ENCODE peak calls at places on chromosomes 3 and 15, in seven cellular contexts. T is mesendoderm, M is trophoblast cell, R is H9, P is IMR-90, F is mesenchymal stem cell, J is neuronal stem cell. B is an unnamed sample.

GRCh38 chr3:141123677-141124410 is 72.7 kb downstream of the SPSB4 start:
- DNase-seq in T (no peak), P (no peak), M (no peak), F (no peak), J (no peak), R (no peak), B (no peak)

GRCh38 chr15:62985768-62986167 is 56.8 kb upstream of the TPM1 start:
- DNase-seq in P (peak; percentile 81), F (peak; percentile 81), T (peak; percentile 63), M (peak; percentile 57), R (no peak), J (no peak), B (no peak)

GRCh38 chr15:40928351-40928974 is 677 bp upstream of the DLL4 start:
- DNase-seq in P (no peak), R (peak; percentile 85), F (no peak), T (peak; percentile 74), M (peak; percentile 39), J (no peak), B (peak; percentile 88)

GRCh38 chr15:85766007-85766831 is 28.5 kb downstream of the KLHL25 start:
- DNase-seq in F (no peak), T (peak; percentile 15), P (no peak), J (no peak), M (no peak), R (no peak), B (no peak)

GRCh38 chr15:98083203-98083910 is 122.9 kb downstream of the ARRDC4 start:
- DNase-seq in P (no peak), M (no peak), T (peak; percentile 17), J (no peak), R (no peak), F (no peak), B (no peak)

GRCh38 chr3:101954946-101955345 is 105.6 kb downstream of the NFKBIZ start:
- DNase-seq in J (no peak), F (no peak), P (no peak), M (no peak), R (no peak), T (no peak), B (no peak)

GRCh38 chr15:26771168-26771916 is 1.5 kb downstream of the GABRB3 start:
- DNase-seq in P (no peak), F (no peak), M (no peak), J (peak; percentile 85), T (peak; percentile 91), R (peak; percentile 86), B (peak; percentile 93)

GRCh38 chr15:54120949-54121463 is 142.8 kb downstream of the UNC13C start:
- DNase-seq in R (no peak), T (no peak), P (no peak), M (no peak), J (no peak), F (no peak), B (no peak)

GRCh38 chr3:195204360-195205166 is 66.4 kb downstream of the XXYLT1 start:
- DNase-seq in T (no peak), R (no peak), P (no peak), M (peak; percentile 58), J (peak; percentile 26), F (peak; percentile 92), B (no peak)

GRCh38 chr3:73229036-73229435 is 167.6 kb downstream of the EBLN2 start:
- DNase-seq in M (no peak), T (no peak), J (no peak), P (no peak), F (no peak), R (no peak), B (no peak)

GRCh38 chr15:70802629-70803028 is 39.3 kb upstream of the UACA start:
- DNase-seq in T (no peak), P (peak; percentile 91), F (peak; percentile 88), M (no peak), R (no peak), J (no peak), B (no peak)

GRCh38 chr15:63833246-63833696 is 477 bp downstream of the HERC1 start:
- DNase-seq in J (peak; percentile 48), T (peak; percentile 60), F (peak; percentile 75), R (peak; percentile 39), M (peak; percentile 51), P (peak; percentile 36), B (peak; percentile 56)

GRCh38 chr3:67790043-67790442 is 135.6 kb upstream of the SUCLG2 start:
- DNase-seq in R (peak; percentile 75), F (peak; percentile 54), P (peak; percentile 52), J (peak; percentile 36), M (peak; percentile 59), T (peak; percentile 76), B (peak; percentile 90)

GRCh38 chr15:84976746-84977345 is 4.8 kb upstream of the PDE8A start:
- DNase-seq in R (no peak), J (no peak), T (no peak), M (no peak), P (no peak), F (no peak), B (no peak)

GRCh38 chr15:99474981-99475753 is 90.6 kb upstream of the MEF2A start:
- DNase-seq in F (peak; percentile 34), T (no peak), M (no peak), J (no peak), R (no peak), P (no peak), B (no peak)

DNA sequence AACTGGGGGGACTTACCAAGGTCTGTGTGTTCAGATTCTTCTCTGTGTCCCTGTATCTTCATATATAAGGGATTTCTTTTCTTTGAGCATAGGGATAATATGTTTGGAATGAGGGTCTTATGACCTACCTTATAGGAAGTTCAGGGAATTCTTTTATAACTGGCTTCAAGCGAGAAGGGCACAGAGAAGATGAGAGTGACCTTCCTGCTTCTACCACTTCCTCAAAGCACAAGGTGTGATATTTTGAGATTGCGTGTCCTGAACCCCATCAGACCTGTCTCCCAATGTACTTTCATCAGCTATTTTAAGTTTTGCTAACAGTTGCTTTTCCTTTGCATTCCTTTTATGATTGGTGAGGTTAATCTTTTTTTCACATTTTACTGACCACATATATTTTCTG is 3.1 kb upstream of the PSMD6 start:
- DNase-seq in T (no peak), P (no peak), J (no peak), F (no peak), R (no peak), M (no peak), B (no peak)
- H4K8ac ChIP-seq in T (no peak overlapping the region), P (no peak overlapping the region), J (no peak overlapping the region), F (no peak overlapping the region), R (no peak overlapping the region), M (no peak overlapping the region), B (no peak overlapping the region)

GRCh38 chr3:12991861-12992281 is 81.4 kb downstream of the IQSEC1 start:
- DNase-seq in M (no peak), J (no peak), T (no peak), R (no peak), P (no peak), F (no peak), B (no peak)
- H4K8ac ChIP-seq in M (peak overlapping the region; percentile 8), J (no peak overlapping the region), T (no peak overlapping the region), R (no peak overlapping the region), P (no peak overlapping the region), F (no peak overlapping the region), B (no peak overlapping the region)

GRCh38 chr15:51833782-51834181 is 4.3 kb downstream of the TMOD3 start:
- DNase-seq in F (no peak), T (no peak), P (peak; percentile 49), J (no peak), M (no peak), R (no peak), B (no peak)
- H4K8ac ChIP-seq in F (no peak overlapping the region), T (no peak overlapping the region), P (no peak overlapping the region), J (no peak overlapping the region), M (no peak overlapping the region), R (no peak overlapping the region), B (no peak overlapping the region)

DNA sequence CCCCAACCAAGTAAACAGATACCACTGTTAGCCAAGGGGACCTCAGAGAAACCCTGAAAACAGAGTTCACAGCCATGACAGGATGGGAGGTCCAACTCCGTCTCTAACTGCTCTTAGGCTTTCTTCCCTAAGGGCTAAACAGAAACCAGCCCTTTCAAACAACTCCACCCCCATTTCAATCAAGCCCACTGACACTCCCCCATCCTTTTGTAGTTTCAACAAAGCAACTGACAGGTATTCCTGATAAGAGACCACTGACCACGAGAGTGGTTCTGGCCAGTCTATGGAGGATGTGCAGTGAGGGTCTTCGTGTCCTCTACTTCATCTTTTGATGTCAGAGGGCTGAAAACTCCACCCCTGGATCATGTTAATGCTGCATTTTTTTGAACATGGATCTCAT is 222.7 kb downstream of the OSBPL10 start:
- DNase-seq in T (peak; percentile 27), F (no peak), J (no peak), R (no peak), M (no peak), P (no peak), B (no peak)
- H4K8ac ChIP-seq in T (no peak overlapping the region), F (no peak overlapping the region), J (no peak overlapping the region), R (no peak overlapping the region), M (no peak overlapping the region), P (no peak overlapping the region), B (no peak overlapping the region)

GRCh38 chr3:17300441-17300840 is 415.7 kb downstream of the PLCL2 start:
- DNase-seq in T (no peak), P (no peak), M (no peak), J (no peak), F (no peak), R (no peak), B (no peak)

GRCh38 chr3:17298038-17298437 is 413.3 kb downstream of the PLCL2 start:
- DNase-seq in P (no peak), T (no peak), F (no peak), J (no peak), M (no peak), R (no peak), B (no peak)

GRCh38 chr3:17302774-17303173 is 418.0 kb downstream of the PLCL2 start:
- DNase-seq in R (no peak), M (no peak), F (no peak), P (peak; percentile 28), T (no peak), J (no peak), B (no peak)

GRCh38 chr3:17302170-17302569 is 417.4 kb downstream of the PLCL2 start:
- DNase-seq in T (no peak), M (peak; percentile 47), J (no peak), R (no peak), P (no peak), F (no peak), B (no peak)

DNA sequence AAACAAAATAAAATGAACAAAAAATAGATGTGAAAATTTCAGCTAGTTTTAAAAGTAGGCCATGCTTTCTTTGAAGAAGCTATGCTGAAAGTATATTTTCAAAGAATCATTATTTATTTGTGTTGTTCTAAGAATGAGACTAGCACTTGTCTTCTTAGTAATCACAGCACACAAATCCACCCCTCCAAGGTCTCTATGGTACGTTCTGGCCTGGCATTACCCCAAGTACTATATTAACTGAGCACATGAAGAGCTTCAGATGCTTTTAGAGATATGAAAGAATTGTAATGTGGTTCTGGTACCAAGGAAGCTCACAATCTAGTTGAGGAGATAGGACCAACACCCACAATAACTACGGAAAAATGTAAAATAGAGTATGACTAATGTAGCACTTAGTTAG is 416.5 kb downstream of the PLCL2 start:
- DNase-seq in R (no peak), J (no peak), F (no peak), T (no peak), M (no peak), P (no peak), B (no peak)
- H4K8ac ChIP-seq in R (no peak overlapping the region), J (no peak overlapping the region), F (no peak overlapping the region), T (no peak overlapping the region), M (no peak overlapping the region), P (no peak overlapping the region), B (no peak overlapping the region)

GRCh38 chr3:30614943-30615342 is 8.5 kb downstream of the TGFBR2 start:
- DNase-seq in P (no peak), F (no peak), M (peak; percentile 67), T (no peak), J (no peak), R (no peak), B (no peak)
- H4K8ac ChIP-seq in P (peak overlapping the region; percentile 45), F (no peak overlapping the region), M (no peak overlapping the region), T (no peak overlapping the region), J (no peak overlapping the region), R (no peak overlapping the region), B (no peak overlapping the region)